ENCODE peak calls at places on chromosomes 3 and 15, in four cellular contexts. F is RWPE2; X is pancreas; L is effector memory CD4-positive, alpha-beta T cell. I is an unnamed sample.

GRCh38 chr3:14804835-14805780 is 13.7 kb upstream of the FGD5 start:
- DNase-seq in F (no peak), X (no peak), L (no peak), I (no peak)

GRCh38 chr3:16839271-16840110 is 45.3 kb upstream of the PLCL2 start:
- DNase-seq in F (no peak), X (no peak), L (no peak), I (no peak)

GRCh38 chr3:184029456-184029950 is 2.0 kb upstream of the HTR3D start:
- DNase-seq in F (no peak), X (no peak), L (no peak), I (no peak)

GRCh38 chr3:186383026-186383993 is 21.3 kb upstream of the DGKG start:
- DNase-seq in F (no peak), X (no peak), L (no peak), I (no peak)

GRCh38 chr3:21750831-21751391 is at the start of gene ZNF385D:
- DNase-seq in F (no peak), X (peak; percentile 32), L (no peak), I (peak; percentile 90)

GRCh38 chr3:106423321-106424225 is 554.8 kb upstream of the CBLB start:
- DNase-seq in F (no peak), X (no peak), L (no peak), I (no peak)

GRCh38 chr15:22811640-22812039 is 25.2 kb downstream of the NIPA1 start:
- DNase-seq in F (peak; percentile 49), X (no peak), L (no peak), I (no peak)

GRCh38 chr3:182027366-182027765 is 315.6 kb downstream of the SOX2 start:
- DNase-seq in F (no peak), X (no peak), L (no peak), I (no peak)

GRCh38 chr3:109702252-109702651 is 364.9 kb upstream of the DPPA4 start:
- DNase-seq in F (no peak), X (no peak), L (no peak), I (no peak)

GRCh38 chr3:124963755-124964154 is 29.2 kb upstream of the MUC13 start:
- DNase-seq in F (no peak), X (no peak), L (no peak), I (no peak)

GRCh38 chr15:68040144-68040543 is 14.0 kb upstream of the PIAS1 start:
- DNase-seq in F (no peak), X (no peak), L (no peak), I (no peak)

GRCh38 chr15:68298882-68299381 is 21.4 kb downstream of the FEM1B start:
- DNase-seq in F (no peak), X (no peak), L (no peak), I (peak; percentile 79)

GRCh38 chr15:70264014-70264492 is 166.3 kb upstream of the TLE3 start:
- DNase-seq in F (no peak), X (peak; percentile 2), L (no peak), I (no peak)

GRCh38 chr3:43856351-43856750 is 165.6 kb downstream of the ABHD5 start:
- DNase-seq in F (no peak), X (no peak), L (no peak), I (peak; percentile 60)

GRCh38 chr15:41281236-41281635 is 50.2 kb downstream of the CHP1 start:
- DNase-seq in F (no peak), X (no peak), L (no peak), I (no peak)

GRCh38 chr3:110430146-110430545 is 641.5 kb upstream of the NECTIN3 start:
- DNase-seq in F (no peak), X (no peak), L (no peak), I (no peak)

GRCh38 chr15:38012894-38013293 is 78.5 kb downstream of the TMCO5A start:
- DNase-seq in F (no peak), X (no peak), L (no peak), I (no peak)

GRCh38 chr3:80331768-80332167 is 564.0 kb upstream of the ROBO1 start:
- DNase-seq in F (no peak), X (no peak), L (no peak), I (no peak)

GRCh38 chr3:197926418-197926817 is 23.6 kb upstream of the RPL35A start:
- DNase-seq in F (no peak), X (no peak), L (no peak), I (no peak)

GRCh38 chr15:81301815-81302399 is 22.0 kb downstream of the STARD5 start:
- DNase-seq in F (peak; percentile 16), X (no peak), L (no peak), I (no peak)

GRCh38 chr3:51295625-51296024 is 89.5 kb upstream of the MANF start:
- DNase-seq in F (no peak), X (no peak), L (no peak), I (no peak)

GRCh38 chr3:113251817-113252216 is 40.5 kb downstream of the BOC start:
- DNase-seq in F (no peak), X (no peak), L (no peak), I (no peak)

GRCh38 chr3:141610993-141611392 is 124.2 kb downstream of the RASA2 start:
- DNase-seq in F (no peak), X (no peak), L (no peak), I (no peak)

GRCh38 chr3:68808563-68808962 is 123.8 kb downstream of the TAFA4 start:
- DNase-seq in F (no peak), X (no peak), L (no peak), I (no peak)

DNA sequence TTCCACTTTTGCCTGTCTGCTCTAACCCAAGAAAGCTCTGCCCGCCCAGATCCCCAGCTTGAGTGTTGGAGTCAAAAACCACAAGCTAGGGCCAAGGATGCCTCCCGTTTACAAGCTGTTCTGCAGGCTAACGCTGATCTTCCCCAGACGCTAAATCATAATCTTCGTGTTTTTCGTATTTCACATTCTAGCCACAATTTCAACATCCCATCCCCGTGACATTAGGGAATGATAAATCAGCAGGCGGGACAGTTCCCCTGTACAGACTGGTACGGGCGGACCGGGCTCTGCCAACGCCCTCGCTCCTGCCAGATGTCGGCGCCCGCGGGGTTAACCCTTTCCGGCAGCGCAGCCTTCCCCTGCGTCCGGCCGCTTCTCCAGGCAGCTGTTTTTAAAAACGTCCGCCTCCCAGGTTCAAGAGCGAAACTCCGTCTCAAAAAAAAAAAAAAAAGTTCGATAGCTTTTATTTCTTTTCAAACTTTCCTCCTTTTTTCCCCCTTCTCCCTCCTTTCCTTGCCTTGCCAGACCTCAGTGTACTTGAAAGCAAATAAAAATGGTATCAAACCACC is 81.0 kb upstream of the BNC1 start:
- DNase-seq in F (peak; percentile 86), X (no peak), L (no peak), I (no peak)
- H3K4me3 ChIP-seq in F (peak overlapping the region; percentile 14), X (no peak overlapping the region), L (peak overlapping the region; percentile 13), I (peak overlapping the region; percentile 46)

GRCh38 chr15:50940506-50940905 is 32.0 kb downstream of the AP4E1 start:
- DNase-seq in F (no peak), X (no peak), L (no peak), I (no peak)

GRCh38 chr15:50939911-50940310 is 31.4 kb downstream of the AP4E1 start:
- DNase-seq in F (no peak), X (no peak), L (no peak), I (no peak)

GRCh38 chr15:50943623-50944022 is 35.1 kb downstream of the AP4E1 start:
- DNase-seq in F (no peak), X (no peak), L (no peak), I (no peak)

GRCh38 chr15:50933353-50933752 is 24.9 kb downstream of the AP4E1 start:
- DNase-seq in F (no peak), X (no peak), L (no peak), I (no peak)

GRCh38 chr15:50938525-50938924 is 30.0 kb downstream of the AP4E1 start:
- DNase-seq in F (no peak), X (no peak), L (no peak), I (no peak)
- H3K27ac ChIP-seq in F (no peak overlapping the region), X (no peak overlapping the region), L (no peak overlapping the region), I (no peak overlapping the region)

DNA sequence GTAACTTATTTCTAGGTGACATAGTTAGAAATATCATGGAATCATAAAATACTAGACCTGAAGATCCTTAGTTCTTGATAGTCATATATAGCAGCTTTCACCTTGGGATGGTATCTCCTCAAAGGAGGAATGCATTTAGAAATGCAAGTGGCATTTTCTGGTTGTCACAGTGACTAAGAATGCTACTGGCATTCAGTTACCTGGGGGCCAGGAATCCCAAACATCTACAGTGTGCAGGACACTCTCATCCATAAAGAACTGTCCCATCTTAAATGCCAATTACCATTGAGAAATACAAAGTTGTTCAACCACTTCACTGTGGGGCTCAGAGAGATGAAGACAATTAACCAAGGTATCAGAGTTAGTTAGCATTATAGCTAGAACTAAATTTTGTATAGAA is 36.7 kb downstream of the MYH15 start:
- DNase-seq in F (no peak), X (no peak), L (no peak), I (no peak)
- H3K4me3 ChIP-seq in F (no peak overlapping the region), X (no peak overlapping the region), L (no peak overlapping the region), I (no peak overlapping the region)

GRCh38 chr3:171226794-171227193 is 200.3 kb upstream of the SLC2A2 start:
- DNase-seq in F (no peak), X (no peak), L (no peak), I (no peak)
- H3K27ac ChIP-seq in F (no peak overlapping the region), X (no peak overlapping the region), L (no peak overlapping the region), I (no peak overlapping the region)

GRCh38 chr3:111735912-111736311 is 123.2 kb upstream of the PHLDB2 start:
- DNase-seq in F (no peak), X (no peak), L (no peak), I (no peak)
- H3K4me3 ChIP-seq in F (no peak overlapping the region), X (no peak overlapping the region), L (no peak overlapping the region), I (no peak overlapping the region)

DNA sequence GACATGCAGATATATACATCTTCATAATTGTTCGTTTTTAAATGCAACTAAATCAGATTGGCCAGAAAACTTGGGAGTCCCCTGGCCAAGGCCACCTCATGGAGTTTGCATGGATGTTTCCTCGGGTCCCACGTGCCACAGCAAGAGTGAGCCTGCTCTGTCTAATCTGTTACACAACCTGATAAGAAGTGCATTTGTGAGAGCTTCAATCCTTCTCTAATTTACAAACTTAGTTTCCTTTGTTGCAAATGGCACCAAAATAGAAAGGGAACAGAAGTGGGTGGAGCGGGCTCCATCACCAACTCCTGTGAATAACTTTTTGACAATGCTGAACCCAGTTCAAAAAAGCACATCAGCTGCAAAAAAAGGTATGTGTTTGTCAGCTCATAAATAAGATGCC is 84.1 kb downstream of the FOXP1 start:
- DNase-seq in F (no peak), X (no peak), L (no peak), I (no peak)
- H3K27ac ChIP-seq in F (no peak overlapping the region), X (no peak overlapping the region), L (no peak overlapping the region), I (no peak overlapping the region)

GRCh38 chr15:90916461-90916860 is 13.4 kb downstream of the MAN2A2 start:
- DNase-seq in F (no peak), X (no peak), L (no peak), I (peak; percentile 93)

GRCh38 chr15:90915216-90915807 is 12.2 kb downstream of the MAN2A2 start:
- DNase-seq in F (no peak), X (no peak), L (no peak), I (no peak)

GRCh38 chr15:90917569-90917968 is 14.5 kb downstream of the MAN2A2 start:
- DNase-seq in F (no peak), X (no peak), L (no peak), I (no peak)

GRCh38 chr15:90914240-90915080 is 11.4 kb downstream of the MAN2A2 start:
- DNase-seq in F (no peak), X (peak; percentile 51), L (no peak), I (peak; percentile 67)

GRCh38 chr15:90915808-90916440 is 12.8 kb downstream of the MAN2A2 start:
- DNase-seq in F (peak; percentile 76), X (peak; percentile 69), L (no peak), I (no peak)
- H3K4me3 ChIP-seq in F (no peak overlapping the region), X (no peak overlapping the region), L (no peak overlapping the region), I (no peak overlapping the region)

I was measured in vagina.